ENCODE peak calls at places on chromosomes 2 and 18, in nine cellular contexts. K is neural crest cell; W is WTC11; L is RWPE1; B is AG09309; J is astrocyte of the spinal cord; I is lung; R is activated CD8-positive, alpha-beta T cell treated with anti-CD3 and anti-CD28 coated beads for 36 hours; M is Peyer's patch. A is an unnamed sample.

GRCh38 chr2:10234409-10235094 is 68.2 kb upstream of the HPCAL1 start:
- DNase-seq in K (no peak), B (no peak), I (no peak), L (no peak), R (no peak), W (peak; percentile 8), J (no peak), M (peak; percentile 40), A (no peak)

GRCh38 chr2:204900910-204901309 is 355.6 kb downstream of the PARD3B start:
- DNase-seq in J (no peak), R (no peak), B (no peak), I (no peak), K (no peak), L (no peak), W (no peak), M (no peak), A (no peak)

GRCh38 chr2:70643715-70644114 is 90.1 kb upstream of the TGFA start:
- DNase-seq in I (no peak), J (no peak), W (peak; percentile 72), R (peak; percentile 53), M (no peak), L (peak; percentile 49), K (no peak), B (no peak), A (no peak)

GRCh38 chr2:41966431-41966893 is 81.4 kb upstream of the PKDCC start:
- DNase-seq in I (peak; percentile 71), K (no peak), L (peak; percentile 62), B (peak; percentile 94), M (peak; percentile 61), R (no peak), W (no peak), J (peak; percentile 97), A (no peak)

GRCh38 chr2:135997380-135997779 is 12.0 kb upstream of the DARS1 start:
- DNase-seq in J (no peak), B (no peak), W (peak; percentile 82), M (no peak), I (no peak), R (peak; percentile 52), K (peak; percentile 64), L (no peak), A (no peak)

GRCh38 chr2:230889911-230890601 is 25.3 kb downstream of the ITM2C start:
- DNase-seq in M (peak; percentile 41), J (no peak), W (no peak), R (no peak), L (no peak), K (no peak), I (no peak), B (no peak), A (no peak)

GRCh38 chr2:170221317-170222288 is 43.7 kb downstream of the MYO3B start:
- DNase-seq in I (no peak), J (peak; percentile 59), R (no peak), K (no peak), L (peak; percentile 20), W (no peak), M (no peak), B (no peak), A (no peak)

GRCh38 chr2:171523969-171524401 is 1.7 kb downstream of the CYBRD1 start:
- DNase-seq in R (no peak), I (peak; percentile 44), L (peak; percentile 80), B (no peak), K (no peak), J (no peak), W (no peak), M (no peak), A (no peak)

GRCh38 chr18:58819051-58819450 is 45.6 kb upstream of the ZNF532 start:
- DNase-seq in B (no peak), K (no peak), L (no peak), R (peak; percentile 40), I (no peak), J (no peak), W (no peak), M (no peak), A (peak; percentile 72)

GRCh38 chr2:47437287-47437686 is 34.3 kb downstream of the MSH2 start:
- DNase-seq in L (peak; percentile 36), I (no peak), R (no peak), J (peak; percentile 53), W (no peak), M (no peak), B (peak; percentile 28), K (no peak), A (no peak)

GRCh38 chr2:236794074-236794473 is 224.4 kb downstream of the ACKR3 start:
- DNase-seq in R (no peak), W (no peak), L (no peak), I (no peak), K (no peak), B (no peak), J (no peak), M (no peak), A (no peak)

GRCh38 chr2:51013060-51013746 is 18.7 kb downstream of the NRXN1 start:
- DNase-seq in B (no peak), M (no peak), R (no peak), W (peak; percentile 34), K (no peak), J (no peak), I (peak; percentile 49), L (no peak), A (no peak)

GRCh38 chr2:70974592-70974991 is 3.8 kb upstream of the ANKRD53 start:
- DNase-seq in M (no peak), K (no peak), R (no peak), B (no peak), W (no peak), J (no peak), I (no peak), L (no peak), A (no peak)

GRCh38 chr18:79496237-79496977 is 100.7 kb downstream of the NFATC1 start:
- DNase-seq in J (no peak), B (no peak), L (no peak), W (no peak), K (no peak), I (no peak), M (peak; percentile 39), R (peak; percentile 1), A (no peak)

DNA sequence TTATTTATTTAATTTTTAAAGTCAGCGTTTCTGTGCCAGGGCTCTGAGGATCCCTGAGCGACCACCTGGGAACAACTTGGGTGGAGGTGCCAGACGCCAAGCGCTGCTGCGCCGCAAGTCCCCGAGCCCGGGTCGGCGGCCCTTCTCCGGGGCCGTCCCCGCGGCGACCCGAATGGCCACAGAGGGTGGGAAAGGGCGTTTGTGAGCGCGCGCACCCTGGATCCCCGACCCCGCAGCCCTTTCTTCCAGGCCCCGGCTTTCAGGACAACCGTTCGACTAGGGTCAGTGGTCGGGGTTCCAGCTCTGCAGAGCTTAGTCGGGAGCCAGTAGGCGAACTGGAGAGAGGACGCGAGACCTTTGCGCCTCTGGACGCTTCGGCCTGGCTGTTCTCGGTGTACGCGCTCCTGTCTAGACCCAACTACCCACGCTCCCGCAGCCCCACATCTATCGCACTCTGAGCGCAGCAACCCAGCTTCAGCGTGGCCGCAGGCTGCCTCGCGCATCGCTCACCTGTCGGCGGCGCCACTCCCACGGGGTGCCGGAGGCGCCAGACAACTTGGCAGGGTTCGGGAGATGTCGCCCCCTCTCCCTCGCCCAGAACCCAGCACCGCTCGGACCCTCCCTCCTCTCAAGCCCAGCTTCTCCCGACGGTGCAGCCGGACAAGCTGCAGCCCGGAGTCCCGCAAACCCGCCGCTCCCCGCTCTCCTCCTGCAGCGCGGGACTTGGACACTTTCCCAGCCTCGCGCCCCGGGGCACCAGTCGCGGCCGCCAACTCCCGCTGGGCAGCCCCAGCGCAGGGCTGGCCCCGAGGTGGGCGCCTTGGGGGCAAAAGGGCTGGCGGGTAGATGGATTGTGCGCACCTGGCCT is 785 bp downstream of the LYPD1 start:
- DNase-seq in L (no peak), W (peak; percentile 56), R (no peak), I (no peak), B (no peak), K (peak; percentile 22), M (no peak), J (peak; percentile 41), A (no peak)
- TF ChIP-seq CTCF in L (no peak), W (no peak), R (no peak), I (no peak), B (peak; percentile 21), K (peak; percentile 27), M (no peak), J (no peak), A (no peak)

DNA sequence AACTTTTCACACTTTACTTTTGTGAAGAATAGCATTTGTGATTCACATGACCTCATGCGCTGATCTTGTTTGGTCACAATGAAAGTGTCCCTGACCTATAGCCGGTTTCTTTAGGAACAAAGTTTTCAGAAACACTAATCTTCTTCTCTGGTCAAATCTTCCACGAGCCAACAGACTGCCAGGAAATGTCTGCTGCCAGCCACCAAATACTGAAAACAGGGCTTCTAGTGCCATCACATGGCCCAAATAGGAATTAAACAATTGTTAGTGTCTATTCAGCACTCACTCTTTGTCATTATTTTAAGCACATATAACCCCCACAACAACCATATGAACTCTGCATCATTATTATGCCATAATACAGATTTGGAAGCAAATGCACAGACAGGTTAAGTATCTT is 286.5 kb upstream of the SYT4 start:
- DNase-seq in K (peak; percentile 32), J (peak; percentile 48), R (peak; percentile 8), I (no peak), M (no peak), B (peak; percentile 11), L (peak; percentile 8), W (no peak), A (peak; percentile 7)
- TF ChIP-seq CTCF in K (peak; percentile 79), J (peak; percentile 40), R (peak; percentile 38), I (peak; percentile 16), M (no peak), B (peak; percentile 50), L (peak; percentile 15), W (peak; percentile 33), A (peak; percentile 51)

GRCh38 chr2:112686348-112687217 is 34.2 kb upstream of the NT5DC4 start:
- DNase-seq in K (no peak), M (no peak), W (no peak), R (no peak), I (no peak), J (no peak), B (no peak), L (no peak), A (no peak)

GRCh38 chr2:112688086-112688880 is 32.5 kb upstream of the NT5DC4 start:
- DNase-seq in I (no peak), W (no peak), R (no peak), K (no peak), J (no peak), M (no peak), L (no peak), B (no peak), A (no peak)

GRCh38 chr2:112683550-112684414 is 37.0 kb upstream of the NT5DC4 start:
- DNase-seq in K (no peak), R (no peak), B (no peak), M (no peak), J (no peak), W (no peak), I (no peak), L (no peak), A (no peak)

GRCh38 chr2:112684415-112684775 is 36.4 kb upstream of the NT5DC4 start:
- DNase-seq in R (no peak), W (no peak), K (no peak), I (no peak), L (no peak), M (no peak), B (no peak), J (no peak), A (no peak)

GRCh38 chr2:112685167-112685884 is 35.5 kb upstream of the NT5DC4 start:
- DNase-seq in L (no peak), R (no peak), M (no peak), W (no peak), K (no peak), B (no peak), J (no peak), I (no peak), A (no peak)
- TF ChIP-seq CTCF in L (no peak), R (no peak), M (no peak), W (no peak), K (peak; percentile 38), B (no peak), J (peak; percentile 15), I (no peak), A (no peak)

GRCh38 chr2:85181093-85181685 is 48.0 kb downstream of the TCF7L1 start:
- DNase-seq in L (no peak), I (no peak), J (no peak), K (no peak), B (no peak), M (peak; percentile 40), W (no peak), R (no peak), A (no peak)
- TF ChIP-seq CTCF in L (no peak), I (no peak), J (peak; percentile 17), K (peak; percentile 42), B (no peak), M (no peak), W (no peak), R (no peak), A (peak; percentile 8)